ENCODE peak calls at places on chromosomes 7 and 10, in seven cellular contexts. One of them, this sample, is unnamed.

GRCh38 chr7:102140952-102141370 is 145.7 kb upstream of the SH2B2 start:
- DNase-seq in activated effector memory CD4-positive, alpha-beta T cell treated with anti-CD3 and anti-CD28 coated beads, Interleukin-2, amount 50 U/mL, for 16 hours: no peak
- DNase-seq in tibial artery: no peak
- DNase-seq in NCI-H1092: no peak
- DNase-seq in astrocyte: no peak
- DNase-seq in RWPE1: no peak
- DNase-seq in astrocyte of the spinal cord: no peak
- DNase-seq in this sample: no peak

GRCh38 chr7:29935111-29935510 is 54.5 kb downstream of the SCRN1 start:
- DNase-seq in activated effector memory CD4-positive, alpha-beta T cell treated with anti-CD3 and anti-CD28 coated beads, Interleukin-2, amount 50 U/mL, for 16 hours: no peak
- DNase-seq in tibial artery: no peak
- DNase-seq in NCI-H1092: no peak
- DNase-seq in astrocyte: peak; percentile 28
- DNase-seq in RWPE1: no peak
- DNase-seq in astrocyte of the spinal cord: peak; percentile 14
- DNase-seq in this sample: no peak

GRCh38 chr10:31650010-31650409 is 278.6 kb downstream of the ARHGAP12 start:
- DNase-seq in activated effector memory CD4-positive, alpha-beta T cell treated with anti-CD3 and anti-CD28 coated beads, Interleukin-2, amount 50 U/mL, for 16 hours: no peak
- DNase-seq in tibial artery: peak; percentile 95
- DNase-seq in NCI-H1092: no peak
- DNase-seq in astrocyte: peak; percentile 92
- DNase-seq in RWPE1: peak; percentile 34
- DNase-seq in astrocyte of the spinal cord: peak; percentile 94
- DNase-seq in this sample: peak; percentile 92

GRCh38 chr10:132746801-132747625 is 38.9 kb downstream of the NKX6-2 start:
- DNase-seq in activated effector memory CD4-positive, alpha-beta T cell treated with anti-CD3 and anti-CD28 coated beads, Interleukin-2, amount 50 U/mL, for 16 hours: no peak
- DNase-seq in tibial artery: no peak
- DNase-seq in NCI-H1092: no peak
- DNase-seq in astrocyte: no peak
- DNase-seq in RWPE1: no peak
- DNase-seq in astrocyte of the spinal cord: no peak
- DNase-seq in this sample: no peak

GRCh38 chr7:69395072-69395714 is 203.1 kb upstream of the AUTS2 start:
- DNase-seq in activated effector memory CD4-positive, alpha-beta T cell treated with anti-CD3 and anti-CD28 coated beads, Interleukin-2, amount 50 U/mL, for 16 hours: no peak
- DNase-seq in tibial artery: no peak
- DNase-seq in NCI-H1092: no peak
- DNase-seq in astrocyte: peak; percentile 98
- DNase-seq in RWPE1: no peak
- DNase-seq in astrocyte of the spinal cord: peak; percentile 97
- DNase-seq in this sample: peak; percentile 56

GRCh38 chr10:58531084-58531695 is 18.5 kb downstream of the BICC1 start:
- DNase-seq in activated effector memory CD4-positive, alpha-beta T cell treated with anti-CD3 and anti-CD28 coated beads, Interleukin-2, amount 50 U/mL, for 16 hours: peak; percentile 73
- DNase-seq in tibial artery: no peak
- DNase-seq in NCI-H1092: peak; percentile 19
- DNase-seq in astrocyte: peak; percentile 52
- DNase-seq in RWPE1: peak; percentile 29
- DNase-seq in astrocyte of the spinal cord: peak; percentile 84
- DNase-seq in this sample: no peak

GRCh38 chr10:103874730-103875129 is 19.4 kb upstream of the SH3PXD2A start:
- DNase-seq in activated effector memory CD4-positive, alpha-beta T cell treated with anti-CD3 and anti-CD28 coated beads, Interleukin-2, amount 50 U/mL, for 16 hours: no peak
- DNase-seq in tibial artery: no peak
- DNase-seq in NCI-H1092: no peak
- DNase-seq in astrocyte: no peak
- DNase-seq in RWPE1: no peak
- DNase-seq in astrocyte of the spinal cord: no peak
- DNase-seq in this sample: no peak

GRCh38 chr7:98204670-98205069 is 6.6 kb upstream of the BHLHA15 start:
- DNase-seq in activated effector memory CD4-positive, alpha-beta T cell treated with anti-CD3 and anti-CD28 coated beads, Interleukin-2, amount 50 U/mL, for 16 hours: no peak
- DNase-seq in tibial artery: no peak
- DNase-seq in NCI-H1092: no peak
- DNase-seq in astrocyte: no peak
- DNase-seq in RWPE1: no peak
- DNase-seq in astrocyte of the spinal cord: no peak
- DNase-seq in this sample: no peak

GRCh38 chr10:127293640-127294039 is 97.2 kb upstream of the INSYN2A start:
- DNase-seq in activated effector memory CD4-positive, alpha-beta T cell treated with anti-CD3 and anti-CD28 coated beads, Interleukin-2, amount 50 U/mL, for 16 hours: peak; percentile 72
- DNase-seq in tibial artery: no peak
- DNase-seq in NCI-H1092: no peak
- DNase-seq in astrocyte: no peak
- DNase-seq in RWPE1: no peak
- DNase-seq in astrocyte of the spinal cord: no peak
- DNase-seq in this sample: no peak

GRCh38 chr10:6114758-6115410 is 26.1 kb downstream of the RBM17 start:
- DNase-seq in activated effector memory CD4-positive, alpha-beta T cell treated with anti-CD3 and anti-CD28 coated beads, Interleukin-2, amount 50 U/mL, for 16 hours: no peak
- DNase-seq in tibial artery: no peak
- DNase-seq in NCI-H1092: no peak
- DNase-seq in astrocyte: peak; percentile 73
- DNase-seq in RWPE1: peak; percentile 30
- DNase-seq in astrocyte of the spinal cord: peak; percentile 78
- DNase-seq in this sample: no peak

GRCh38 chr10:80871083-80871482 is 333.4 kb downstream of the SH2D4B start:
- DNase-seq in activated effector memory CD4-positive, alpha-beta T cell treated with anti-CD3 and anti-CD28 coated beads, Interleukin-2, amount 50 U/mL, for 16 hours: no peak
- DNase-seq in tibial artery: no peak
- DNase-seq in NCI-H1092: no peak
- DNase-seq in astrocyte: no peak
- DNase-seq in RWPE1: no peak
- DNase-seq in astrocyte of the spinal cord: no peak
- DNase-seq in this sample: no peak

GRCh38 chr10:69376662-69377061 is 40.1 kb downstream of the TACR2 start:
- DNase-seq in activated effector memory CD4-positive, alpha-beta T cell treated with anti-CD3 and anti-CD28 coated beads, Interleukin-2, amount 50 U/mL, for 16 hours: no peak
- DNase-seq in tibial artery: no peak
- DNase-seq in NCI-H1092: no peak
- DNase-seq in astrocyte: no peak
- DNase-seq in RWPE1: no peak
- DNase-seq in astrocyte of the spinal cord: no peak
- DNase-seq in this sample: no peak

GRCh38 chr7:69764071-69764470 is 165.8 kb downstream of the AUTS2 start:
- DNase-seq in activated effector memory CD4-positive, alpha-beta T cell treated with anti-CD3 and anti-CD28 coated beads, Interleukin-2, amount 50 U/mL, for 16 hours: no peak
- DNase-seq in tibial artery: no peak
- DNase-seq in NCI-H1092: no peak
- DNase-seq in astrocyte: no peak
- DNase-seq in RWPE1: no peak
- DNase-seq in astrocyte of the spinal cord: no peak
- DNase-seq in this sample: no peak

GRCh38 chr7:84232653-84233052 is 38.1 kb upstream of the SEMA3A start:
- DNase-seq in activated effector memory CD4-positive, alpha-beta T cell treated with anti-CD3 and anti-CD28 coated beads, Interleukin-2, amount 50 U/mL, for 16 hours: no peak
- DNase-seq in tibial artery: no peak
- DNase-seq in NCI-H1092: no peak
- DNase-seq in astrocyte: peak; percentile 47
- DNase-seq in RWPE1: no peak
- DNase-seq in astrocyte of the spinal cord: peak; percentile 63
- DNase-seq in this sample: no peak

GRCh38 chr7:33444501-33444900 is 315.1 kb downstream of the BBS9 start:
- DNase-seq in activated effector memory CD4-positive, alpha-beta T cell treated with anti-CD3 and anti-CD28 coated beads, Interleukin-2, amount 50 U/mL, for 16 hours: no peak
- DNase-seq in tibial artery: no peak
- DNase-seq in NCI-H1092: no peak
- DNase-seq in astrocyte: no peak
- DNase-seq in RWPE1: no peak
- DNase-seq in astrocyte of the spinal cord: peak; percentile 1
- DNase-seq in this sample: no peak

GRCh38 chr7:76328390-76328789 is 25.9 kb downstream of the HSPB1 start:
- DNase-seq in activated effector memory CD4-positive, alpha-beta T cell treated with anti-CD3 and anti-CD28 coated beads, Interleukin-2, amount 50 U/mL, for 16 hours: no peak
- DNase-seq in tibial artery: no peak
- DNase-seq in NCI-H1092: no peak
- DNase-seq in astrocyte: no peak
- DNase-seq in RWPE1: no peak
- DNase-seq in astrocyte of the spinal cord: no peak
- DNase-seq in this sample: no peak

GRCh38 chr10:116774728-116775151 is 32.4 kb upstream of the HSPA12A start:
- DNase-seq in activated effector memory CD4-positive, alpha-beta T cell treated with anti-CD3 and anti-CD28 coated beads, Interleukin-2, amount 50 U/mL, for 16 hours: peak; percentile 49
- DNase-seq in tibial artery: no peak
- DNase-seq in NCI-H1092: no peak
- DNase-seq in astrocyte: no peak
- DNase-seq in RWPE1: peak; percentile 70
- DNase-seq in astrocyte of the spinal cord: no peak
- DNase-seq in this sample: peak; percentile 58

GRCh38 chr10:114278140-114278883 is 39.3 kb downstream of the VWA2 start:
- DNase-seq in activated effector memory CD4-positive, alpha-beta T cell treated with anti-CD3 and anti-CD28 coated beads, Interleukin-2, amount 50 U/mL, for 16 hours: peak; percentile 55
- DNase-seq in tibial artery: peak; percentile 61
- DNase-seq in NCI-H1092: no peak
- DNase-seq in astrocyte: no peak
- DNase-seq in RWPE1: no peak
- DNase-seq in astrocyte of the spinal cord: no peak
- DNase-seq in this sample: peak; percentile 72